ENCODE peak calls at places on chromosomes 1 and 21, in five cellular contexts. One of them, this sample, is unnamed.

GRCh38 chr1:31936278-31936965 is 1.7 kb downstream of the PTP4A2 start:
- DNase-seq in BE2C: no peak
- DNase-seq in GM10248: no peak
- DNase-seq in upper lobe of right lung: no peak
- DNase-seq in AG09309: no peak
- DNase-seq in this sample: no peak

GRCh38 chr1:6181347-6181770 is 1.2 kb upstream of the CHD5 start:
- DNase-seq in upper lobe of right lung: no peak
- DNase-seq in GM10248: no peak
- DNase-seq in BE2C: no peak
- DNase-seq in AG09309: no peak
- DNase-seq in this sample: no peak

GRCh38 chr1:29465755-29466154 is 229.4 kb downstream of the PTPRU start:
- DNase-seq in GM10248: no peak
- DNase-seq in AG09309: no peak
- DNase-seq in BE2C: no peak
- DNase-seq in upper lobe of right lung: no peak
- DNase-seq in this sample: no peak

GRCh38 chr1:45677751-45678245 is 8.5 kb downstream of the GPBP1L1 start:
- DNase-seq in GM10248: no peak
- DNase-seq in upper lobe of right lung: no peak
- DNase-seq in AG09309: no peak
- DNase-seq in BE2C: no peak
- DNase-seq in this sample: no peak

GRCh38 chr1:244075247-244075722 is 24.2 kb downstream of the ZBTB18 start:
- DNase-seq in BE2C: no peak
- DNase-seq in upper lobe of right lung: no peak
- DNase-seq in GM10248: no peak
- DNase-seq in AG09309: no peak
- DNase-seq in this sample: no peak

GRCh38 chr1:53326088-53326597 is 1.7 kb downstream of the LRP8 start:
- DNase-seq in AG09309: peak
- DNase-seq in upper lobe of right lung: peak
- DNase-seq in GM10248: peak
- DNase-seq in BE2C: peak
- DNase-seq in this sample: peak

GRCh38 chr1:39692152-39693064 is 1.2 kb upstream of the HPCAL4 start:
- DNase-seq in BE2C: no peak
- DNase-seq in AG09309: no peak
- DNase-seq in GM10248: no peak
- DNase-seq in upper lobe of right lung: peak
- DNase-seq in this sample: peak

GRCh38 chr1:76868154-76868882 is 1.0 kb downstream of the ST6GALNAC5 start:
- DNase-seq in GM10248: peak
- DNase-seq in AG09309: no peak
- DNase-seq in BE2C: peak
- DNase-seq in upper lobe of right lung: peak
- DNase-seq in this sample: peak

GRCh38 chr21:28783641-28784185 is 209.0 kb downstream of the LTN1 start:
- DNase-seq in upper lobe of right lung: peak
- DNase-seq in AG09309: no peak
- DNase-seq in GM10248: no peak
- DNase-seq in BE2C: no peak
- DNase-seq in this sample: no peak

GRCh38 chr1:11998636-11999035 is 18.4 kb downstream of the MFN2 start:
- DNase-seq in GM10248: no peak
- DNase-seq in upper lobe of right lung: no peak
- DNase-seq in AG09309: no peak
- DNase-seq in BE2C: no peak
- DNase-seq in this sample: no peak

GRCh38 chr1:24541711-24542346 is 14.1 kb upstream of the NCMAP start:
- DNase-seq in upper lobe of right lung: peak
- DNase-seq in AG09309: no peak
- DNase-seq in GM10248: no peak
- DNase-seq in BE2C: no peak
- DNase-seq in this sample: peak

GRCh38 chr1:27536004-27536757 is 46.2 kb upstream of the WASF2 start:
- DNase-seq in AG09309: no peak
- DNase-seq in BE2C: no peak
- DNase-seq in upper lobe of right lung: no peak
- DNase-seq in GM10248: no peak
- DNase-seq in this sample: no peak

GRCh38 chr21:31781737-31782136 is 49.8 kb upstream of the SCAF4 start:
- DNase-seq in GM10248: no peak
- DNase-seq in AG09309: no peak
- DNase-seq in BE2C: peak
- DNase-seq in upper lobe of right lung: no peak
- DNase-seq in this sample: no peak

GRCh38 chr1:184685116-184685515 is 69.5 kb downstream of the EDEM3 start:
- DNase-seq in AG09309: no peak
- DNase-seq in upper lobe of right lung: no peak
- DNase-seq in BE2C: no peak
- DNase-seq in GM10248: peak
- DNase-seq in this sample: no peak

GRCh38 chr1:46303872-46304326 is 401 bp downstream of the UQCRH start:
- DNase-seq in AG09309: no peak
- DNase-seq in upper lobe of right lung: no peak
- DNase-seq in GM10248: no peak
- DNase-seq in BE2C: no peak
- DNase-seq in this sample: no peak

GRCh38 chr21:33078907-33079582 is 9.1 kb downstream of the OLIG1 start:
- DNase-seq in GM10248: peak
- DNase-seq in AG09309: no peak
- DNase-seq in upper lobe of right lung: no peak
- DNase-seq in BE2C: no peak
- DNase-seq in this sample: no peak

GRCh38 chr1:95230768-95231191 is 3.2 kb upstream of the RWDD3 start:
- DNase-seq in AG09309: no peak
- DNase-seq in BE2C: no peak
- DNase-seq in upper lobe of right lung: no peak
- DNase-seq in GM10248: no peak
- DNase-seq in this sample: no peak

GRCh38 chr1:168301664-168302320 is 21.1 kb downstream of the TBX19 start:
- DNase-seq in GM10248: no peak
- DNase-seq in upper lobe of right lung: no peak
- DNase-seq in AG09309: peak
- DNase-seq in BE2C: no peak
- DNase-seq in this sample: no peak

GRCh38 chr1:59139396-59139795 is 157.5 kb upstream of the FGGY start:
- DNase-seq in AG09309: no peak
- DNase-seq in GM10248: no peak
- DNase-seq in upper lobe of right lung: no peak
- DNase-seq in BE2C: peak
- DNase-seq in this sample: no peak

GRCh38 chr1:177310326-177310725 is 139.6 kb downstream of the BRINP2 start:
- DNase-seq in upper lobe of right lung: no peak
- DNase-seq in GM10248: no peak
- DNase-seq in BE2C: no peak
- DNase-seq in AG09309: no peak
- DNase-seq in this sample: no peak

GRCh38 chr21:42135386-42136040 is 64.4 kb downstream of the UMODL1 start:
- DNase-seq in GM10248: no peak
- DNase-seq in BE2C: no peak
- DNase-seq in AG09309: no peak
- DNase-seq in upper lobe of right lung: no peak
- DNase-seq in this sample: no peak

GRCh38 chr1:154873321-154873950 is 3.4 kb upstream of the KCNN3 start:
- DNase-seq in GM10248: no peak
- DNase-seq in AG09309: no peak
- DNase-seq in BE2C: no peak
- DNase-seq in upper lobe of right lung: peak
- DNase-seq in this sample: no peak

GRCh38 chr1:202596638-202597037 is 113.6 kb downstream of the SYT2 start:
- DNase-seq in upper lobe of right lung: no peak
- DNase-seq in AG09309: no peak
- DNase-seq in BE2C: no peak
- DNase-seq in GM10248: no peak
- DNase-seq in this sample: no peak

GRCh38 chr1:169214598-169214997 is 108.1 kb downstream of the ATP1B1 start:
- DNase-seq in GM10248: no peak
- DNase-seq in AG09309: no peak
- DNase-seq in upper lobe of right lung: no peak
- DNase-seq in BE2C: no peak
- DNase-seq in this sample: no peak

GRCh38 chr1:91853397-91853796 is 32.6 kb downstream of the TGFBR3 start:
- DNase-seq in AG09309: no peak
- DNase-seq in GM10248: no peak
- DNase-seq in BE2C: no peak
- DNase-seq in upper lobe of right lung: no peak
- DNase-seq in this sample: no peak

GRCh38 chr1:12184008-12184681 is 17.4 kb downstream of the TNFRSF1B start:
- DNase-seq in AG09309: no peak
- DNase-seq in upper lobe of right lung: peak
- DNase-seq in BE2C: peak
- DNase-seq in GM10248: peak
- DNase-seq in this sample: no peak

GRCh38 chr1:186854102-186854501 is 25.4 kb downstream of the PLA2G4A start:
- DNase-seq in GM10248: no peak
- DNase-seq in BE2C: no peak
- DNase-seq in upper lobe of right lung: no peak
- DNase-seq in AG09309: no peak
- DNase-seq in this sample: no peak
- TF ChIP-seq CTCF in GM10248: no peak
- TF ChIP-seq CTCF in BE2C: no peak
- TF ChIP-seq CTCF in upper lobe of right lung: no peak
- TF ChIP-seq CTCF in AG09309: no peak
- TF ChIP-seq CTCF in this sample: no peak

DNA sequence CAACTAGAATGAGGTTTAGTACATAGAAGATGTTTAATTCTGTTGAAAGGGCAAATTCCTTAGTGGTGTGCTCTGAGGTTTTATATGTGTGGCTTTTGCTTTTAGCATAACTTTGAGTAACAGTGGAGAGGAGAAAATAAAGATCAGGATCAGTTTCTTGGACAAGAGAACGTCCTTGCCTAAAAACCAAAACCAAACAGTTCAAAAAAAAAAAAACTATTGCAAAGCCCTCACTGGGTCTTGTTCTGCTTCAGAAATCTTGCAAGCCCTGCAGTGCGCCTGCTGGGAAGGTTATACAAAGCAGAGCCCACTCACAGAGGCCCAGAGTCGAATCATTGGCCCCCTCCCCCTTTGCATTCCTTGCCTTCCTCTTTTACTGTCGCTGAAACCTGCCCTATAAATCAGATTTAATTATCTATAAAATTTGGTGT is 201.7 kb upstream of the PTBP2 start:
- DNase-seq in AG09309: no peak
- DNase-seq in BE2C: no peak
- DNase-seq in GM10248: no peak
- DNase-seq in upper lobe of right lung: no peak
- DNase-seq in this sample: no peak
- TF ChIP-seq CTCF in AG09309: no peak
- TF ChIP-seq CTCF in BE2C: no peak
- TF ChIP-seq CTCF in GM10248: no peak
- TF ChIP-seq CTCF in upper lobe of right lung: no peak
- TF ChIP-seq CTCF in this sample: no peak

GRCh38 chr1:33429332-33429731 is 1.6 kb downstream of the PHC2 start:
- DNase-seq in AG09309: no peak
- DNase-seq in upper lobe of right lung: no peak
- DNase-seq in BE2C: no peak
- DNase-seq in GM10248: no peak
- DNase-seq in this sample: no peak

GRCh38 chr1:33428661-33429060 is 2.2 kb downstream of the PHC2 start:
- DNase-seq in upper lobe of right lung: no peak
- DNase-seq in AG09309: no peak
- DNase-seq in BE2C: no peak
- DNase-seq in GM10248: no peak
- DNase-seq in this sample: no peak

GRCh38 chr1:33429846-33430750 is 797 bp downstream of the PHC2 start:
- DNase-seq in AG09309: no peak
- DNase-seq in GM10248: no peak
- DNase-seq in upper lobe of right lung: no peak
- DNase-seq in BE2C: peak
- DNase-seq in this sample: peak

GRCh38 chr1:33433509-33434362 is 2.8 kb upstream of the PHC2 start:
- DNase-seq in upper lobe of right lung: no peak
- DNase-seq in AG09309: peak
- DNase-seq in GM10248: no peak
- DNase-seq in BE2C: no peak
- DNase-seq in this sample: no peak

DNA sequence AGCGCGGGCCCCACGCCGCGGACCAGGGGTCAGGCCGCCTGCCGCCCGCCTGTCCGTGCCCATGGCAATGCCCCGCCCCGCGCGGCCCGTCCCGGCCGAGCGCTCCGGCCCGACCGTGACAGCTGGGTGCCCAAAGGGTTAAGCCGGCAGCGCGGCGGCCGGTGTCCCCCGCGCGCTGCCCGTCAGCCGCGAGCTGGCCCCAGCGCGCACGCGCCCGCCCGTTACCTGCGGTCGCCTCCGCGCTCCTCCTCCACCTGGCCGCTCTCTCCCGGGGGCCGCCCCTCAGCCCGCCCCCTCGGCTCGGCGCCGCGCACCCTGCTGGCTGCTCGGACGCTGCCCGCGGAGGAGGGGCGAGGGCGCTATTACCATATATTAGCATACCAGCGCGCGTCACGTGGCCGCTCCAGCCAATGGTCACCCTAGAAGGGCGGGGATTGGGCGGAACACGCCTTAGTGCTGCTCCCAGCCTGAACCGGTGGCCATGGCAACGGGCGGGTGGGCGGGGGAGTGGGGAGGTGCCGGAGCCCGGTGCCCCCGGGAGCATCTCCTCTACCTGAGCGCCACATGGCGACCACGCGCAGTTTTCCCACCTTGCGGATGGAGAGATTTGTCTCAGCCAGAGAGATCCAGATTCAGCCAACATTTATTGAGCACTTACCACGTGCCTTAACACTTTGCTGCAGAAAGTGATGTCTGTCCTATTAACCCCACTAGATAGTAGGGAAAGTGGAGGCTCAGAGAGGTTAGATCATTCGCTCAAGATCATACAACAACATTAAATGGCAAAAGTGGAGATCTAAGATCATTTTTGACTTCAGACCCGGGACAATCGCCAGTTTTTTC is at the start of gene PHC2:
- DNase-seq in BE2C: peak
- DNase-seq in AG09309: peak
- DNase-seq in GM10248: peak
- DNase-seq in upper lobe of right lung: peak
- DNase-seq in this sample: peak
- TF ChIP-seq CTCF in BE2C: no peak
- TF ChIP-seq CTCF in AG09309: peak
- TF ChIP-seq CTCF in GM10248: peak
- TF ChIP-seq CTCF in upper lobe of right lung: peak
- TF ChIP-seq CTCF in this sample: peak

GRCh38 chr1:233791750-233792149 is 112.7 kb upstream of the SLC35F3 start:
- DNase-seq in BE2C: no peak
- DNase-seq in AG09309: no peak
- DNase-seq in GM10248: no peak
- DNase-seq in upper lobe of right lung: no peak
- DNase-seq in this sample: no peak

GRCh38 chr1:233788687-233789086 is 115.8 kb upstream of the SLC35F3 start:
- DNase-seq in BE2C: no peak
- DNase-seq in GM10248: no peak
- DNase-seq in upper lobe of right lung: no peak
- DNase-seq in AG09309: no peak
- DNase-seq in this sample: no peak

GRCh38 chr1:233790121-233790520 is 114.4 kb upstream of the SLC35F3 start:
- DNase-seq in AG09309: no peak
- DNase-seq in BE2C: no peak
- DNase-seq in GM10248: no peak
- DNase-seq in upper lobe of right lung: no peak
- DNase-seq in this sample: no peak

GRCh38 chr1:233790662-233791371 is 113.7 kb upstream of the SLC35F3 start:
- DNase-seq in GM10248: peak
- DNase-seq in AG09309: peak
- DNase-seq in upper lobe of right lung: no peak
- DNase-seq in BE2C: peak
- DNase-seq in this sample: no peak

GRCh38 chr1:233791372-233791703 is 113.1 kb upstream of the SLC35F3 start:
- DNase-seq in GM10248: no peak
- DNase-seq in AG09309: no peak
- DNase-seq in upper lobe of right lung: no peak
- DNase-seq in BE2C: no peak
- DNase-seq in this sample: no peak
- TF ChIP-seq CTCF in GM10248: no peak
- TF ChIP-seq CTCF in AG09309: no peak
- TF ChIP-seq CTCF in upper lobe of right lung: no peak
- TF ChIP-seq CTCF in BE2C: no peak
- TF ChIP-seq CTCF in this sample: peak